ENCODE peak calls at places on chromosomes 12 and 14, in six cellular contexts. Z is NCI-H510A; M is NCI-H2029; B is CD8-positive, alpha-beta memory T cell; I is kidney epithelial cell; O is Caki2. W is an unnamed sample.
A peak's percentile ranks its signal among the peaks of the same experiment; 100 is the strongest.

GRCh38 chr12:122500685-122501488 is at the start of gene ZCCHC8:
- DNase-seq in Z (peak; percentile 99), M (peak; percentile 97), B (peak; percentile 96), I (peak; percentile 90), O (peak; percentile 98), W (peak; percentile 95)

GRCh38 chr12:90816353-90817089 is 138.5 kb downstream of the CCER1 start:
- DNase-seq in Z (no peak), M (no peak), B (no peak), I (no peak), O (peak; percentile 18), W (no peak)

GRCh38 chr14:50766338-50766886 is 64.5 kb downstream of the NIN start:
- DNase-seq in Z (no peak), M (no peak), B (no peak), I (no peak), O (no peak), W (no peak)

GRCh38 chr12:39620664-39621658 is 1.4 kb upstream of the ABCD2 start:
- DNase-seq in Z (no peak), M (no peak), B (peak; percentile 66), I (no peak), O (no peak), W (no peak)

GRCh38 chr14:103056322-103057027 is 874 bp downstream of the CDC42BPB start:
- DNase-seq in Z (peak; percentile 59), M (peak; percentile 0), B (no peak), I (no peak), O (no peak), W (no peak)

GRCh38 chr12:80909370-80909769 is 28.4 kb downstream of the LIN7A start:
- DNase-seq in Z (no peak), M (no peak), B (no peak), I (no peak), O (no peak), W (no peak)

GRCh38 chr14:94412671-94413638 is 24.6 kb upstream of the SERPINA1 start:
- DNase-seq in Z (no peak), M (no peak), B (no peak), I (no peak), O (no peak), W (no peak)

GRCh38 chr14:90677484-90678045 is 138.7 kb downstream of the TTC7B start:
- DNase-seq in Z (no peak), M (no peak), B (no peak), I (no peak), O (no peak), W (no peak)

GRCh38 chr14:60753264-60754126 is 18.9 kb downstream of the MNAT1 start:
- DNase-seq in Z (no peak), M (no peak), B (peak; percentile 78), I (no peak), O (no peak), W (peak; percentile 36)

GRCh38 chr14:24372701-24373416 is 4.9 kb downstream of the NFATC4 start:
- DNase-seq in Z (peak; percentile 48), M (no peak), B (no peak), I (no peak), O (no peak), W (no peak)

GRCh38 chr14:69547701-69548348 is 26.8 kb downstream of the CCDC177 start:
- DNase-seq in Z (no peak), M (no peak), B (no peak), I (no peak), O (no peak), W (no peak)

GRCh38 chr12:100767950-100768349 is 26.6 kb upstream of the ANO4 start:
- DNase-seq in Z (no peak), M (no peak), B (no peak), I (no peak), O (no peak), W (no peak)

GRCh38 chr14:52355016-52355430 is 40.9 kb downstream of the PTGER2 start:
- DNase-seq in Z (no peak), M (no peak), B (no peak), I (peak; percentile 88), O (peak; percentile 28), W (no peak)

GRCh38 chr14:101227611-101228594 is 324.4 kb upstream of the RTL1 start:
- DNase-seq in Z (no peak), M (no peak), B (no peak), I (no peak), O (no peak), W (no peak)

GRCh38 chr14:104651876-104652260 is 37.5 kb upstream of the INF2 start:
- DNase-seq in Z (no peak), M (no peak), B (no peak), I (no peak), O (no peak), W (no peak)

GRCh38 chr14:36856095-36856878 is 194.6 kb downstream of the PAX9 start:
- DNase-seq in Z (peak; percentile 90), M (peak; percentile 98), B (no peak), I (no peak), O (no peak), W (no peak)

GRCh38 chr14:45426685-45427282 is 173.8 kb upstream of the MIS18BP1 start:
- DNase-seq in Z (peak; percentile 6), M (peak; percentile 32), B (no peak), I (no peak), O (peak; percentile 41), W (no peak)

GRCh38 chr12:129002447-129002846 is 149.2 kb downstream of the GLT1D1 start:
- DNase-seq in Z (no peak), M (no peak), B (no peak), I (no peak), O (peak; percentile 72), W (no peak)

GRCh38 chr12:4579305-4580097 is 17.5 kb downstream of the DYRK4 start:
- DNase-seq in Z (no peak), M (no peak), B (no peak), I (no peak), O (peak; percentile 10), W (no peak)

GRCh38 chr12:16568873-16569272 is 37.1 kb downstream of the LMO3 start:
- DNase-seq in Z (no peak), M (no peak), B (no peak), I (no peak), O (no peak), W (no peak)

GRCh38 chr12:6288235-6288634 is 22.2 kb upstream of the PLEKHG6 start:
- DNase-seq in Z (no peak), M (no peak), B (no peak), I (no peak), O (no peak), W (no peak)

GRCh38 chr14:68479247-68479646 is 313.6 kb downstream of the ZFP36L1 start:
- DNase-seq in Z (no peak), M (no peak), B (no peak), I (no peak), O (no peak), W (no peak)